ENCODE peak calls at places on chromosomes 16 and 17, in six cellular contexts. V is mesendoderm; Q is effector memory CD4-positive, alpha-beta T cell; P is left lung; W is mammary epithelial cell; E is mucosa of descending colon. M is an unnamed sample. For H3K36me3, the result is how much of the 10 kb centered on the place peaks cover.

GRCh38 chr17:74325743-74326379 is at the start of gene KIF19:
- DNase-seq in V (peak), Q (peak), P (no peak), W (no peak), E (peak), M (no peak)

GRCh38 chr16:30637952-30638351 is 12.8 kb upstream of the PRR14 start:
- DNase-seq in V (peak), Q (no peak), P (no peak), W (peak), E (no peak), M (no peak)

GRCh38 chr17:42517516-42517915 is 18.5 kb upstream of the NAGLU start:
- DNase-seq in V (peak), Q (peak), P (peak), W (peak), E (peak), M (peak)

GRCh38 chr16:8530756-8531155 is 59.6 kb downstream of the TMEM114 start:
- DNase-seq in V (no peak), Q (no peak), P (no peak), W (no peak), E (no peak), M (no peak)

GRCh38 chr17:62648247-62648953 is 20.9 kb downstream of the MRC2 start:
- DNase-seq in V (no peak), Q (no peak), P (no peak), W (no peak), E (no peak), M (peak)

GRCh38 chr17:10149573-10150399 is 48.6 kb downstream of the GAS7 start:
- DNase-seq in V (peak), Q (no peak), P (no peak), W (peak), E (no peak), M (no peak)

GRCh38 chr17:3738562-3739295 is 15.0 kb downstream of the HASPIN start:
- DNase-seq in V (peak), Q (peak), P (peak), W (peak), E (peak), M (no peak)

GRCh38 chr17:55664287-55664686 is 58.4 kb downstream of the TMEM100 start:
- DNase-seq in V (no peak), Q (no peak), P (no peak), W (no peak), E (no peak), M (no peak)

GRCh38 chr17:72123496-72123963 is 2.7 kb downstream of the SOX9 start:
- DNase-seq in V (no peak), Q (no peak), P (no peak), W (peak), E (peak), M (no peak)

GRCh38 chr17:67164298-67164697 is 80.7 kb downstream of the HELZ start:
- DNase-seq in V (no peak), Q (no peak), P (no peak), W (no peak), E (no peak), M (no peak)

GRCh38 chr17:42212382-42212781 is 18.1 kb upstream of the GHDC start:
- DNase-seq in V (no peak), Q (no peak), P (no peak), W (no peak), E (no peak), M (no peak)

GRCh38 chr17:74842599-74843351 is 16.9 kb downstream of the GRIN2C start:
- DNase-seq in V (peak), Q (no peak), P (peak), W (no peak), E (peak), M (peak)

GRCh38 chr17:30336369-30337171 is 2.7 kb upstream of the TMIGD1 start:
- DNase-seq in V (peak), Q (peak), P (no peak), W (peak), E (no peak), M (peak)

GRCh38 chr16:5056347-5056746 is 9.4 kb downstream of the C16orf89 start:
- DNase-seq in V (peak), Q (no peak), P (peak), W (no peak), E (peak), M (peak)

GRCh38 chr16:345686-346231 is 6.8 kb downstream of the AXIN1 start:
- DNase-seq in V (no peak), Q (no peak), P (no peak), W (no peak), E (no peak), M (no peak)

GRCh38 chr17:68783861-68784260 is 171.3 kb downstream of the ABCA8 start:
- DNase-seq in V (no peak), Q (no peak), P (no peak), W (no peak), E (no peak), M (peak)

GRCh38 chr16:22262460-22262859 is 34.7 kb upstream of the POLR3E start:
- DNase-seq in V (no peak), Q (no peak), P (no peak), W (no peak), E (no peak), M (no peak)

GRCh38 chr16:85657267-85657650 is 31.5 kb downstream of the GINS2 start:
- DNase-seq in V (no peak), Q (no peak), P (no peak), W (no peak), E (peak), M (no peak)

GRCh38 chr16:28549301-28549899 is 4.3 kb upstream of the SGF29 start:
- DNase-seq in V (no peak), Q (no peak), P (no peak), W (peak), E (no peak), M (no peak)

GRCh38 chr17:63364387-63364786 is 81.7 kb downstream of the CYB561 start:
- DNase-seq in V (no peak), Q (no peak), P (no peak), W (no peak), E (no peak), M (no peak)

GRCh38 chr16:68190745-68191510 is 45.0 kb downstream of the ESRP2 start:
- DNase-seq in V (no peak), Q (no peak), P (no peak), W (no peak), E (no peak), M (no peak)

GRCh38 chr16:15708997-15709396 is 59.0 kb downstream of the NDE1 start:
- DNase-seq in V (no peak), Q (no peak), P (no peak), W (no peak), E (no peak), M (no peak)

GRCh38 chr16:15704545-15704987 is 54.5 kb downstream of the NDE1 start:
- DNase-seq in V (peak), Q (peak), P (no peak), W (peak), E (peak), M (peak)

GRCh38 chr16:15707332-15707731 is 57.3 kb downstream of the NDE1 start:
- DNase-seq in V (no peak), Q (no peak), P (no peak), W (no peak), E (no peak), M (no peak)

GRCh38 chr16:15705064-15705565 is 55.1 kb downstream of the NDE1 start:
- DNase-seq in V (no peak), Q (no peak), P (no peak), W (no peak), E (no peak), M (no peak)

DNA sequence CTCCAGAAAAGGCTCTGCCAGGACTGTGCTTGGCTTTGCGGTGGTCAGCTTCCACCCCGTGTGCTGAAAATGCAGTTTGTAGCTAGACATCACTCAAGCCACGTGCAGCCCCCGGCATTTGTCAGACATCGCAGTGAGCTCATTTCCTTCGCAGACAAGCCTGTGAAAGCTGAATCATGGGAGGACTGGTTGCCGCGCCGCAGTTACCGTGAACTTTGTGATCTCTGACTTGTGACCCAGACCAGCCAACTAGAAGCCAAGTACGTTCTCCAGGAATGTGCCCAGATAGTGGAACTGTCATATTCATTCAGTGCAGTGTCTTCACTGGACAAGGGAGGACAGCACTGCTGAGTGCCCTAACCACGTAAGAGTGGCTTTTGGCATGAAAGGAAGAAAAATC is 58.1 kb downstream of the NDE1 start:
- DNase-seq in V (no peak), Q (no peak), P (no peak), W (no peak), E (no peak), M (no peak)
- H3K36me3 ChIP-seq in V (under half), Q (under half), P (under half), W (under half), E (under half), M (under half)

GRCh38 chr17:80960037-80960796 is 31.4 kb upstream of the CHMP6 start:
- DNase-seq in V (no peak), Q (no peak), P (no peak), W (no peak), E (no peak), M (no peak)
- H3K36me3 ChIP-seq in V (under half), Q (under half), P (under half), W (under half), E (under half), M (under half)

GRCh38 chr16:48274476-48274875 is 27.1 kb upstream of the ABCC11 start:
- DNase-seq in V (no peak), Q (no peak), P (no peak), W (no peak), E (no peak), M (no peak)

GRCh38 chr16:48276102-48276501 is 28.8 kb upstream of the ABCC11 start:
- DNase-seq in V (peak), Q (no peak), P (no peak), W (no peak), E (no peak), M (no peak)

GRCh38 chr16:48279199-48279598 is 31.9 kb upstream of the ABCC11 start:
- DNase-seq in V (peak), Q (no peak), P (no peak), W (no peak), E (no peak), M (no peak)

GRCh38 chr16:48272837-48273421 is 25.6 kb upstream of the ABCC11 start:
- DNase-seq in V (no peak), Q (no peak), P (no peak), W (peak), E (no peak), M (no peak)

DNA sequence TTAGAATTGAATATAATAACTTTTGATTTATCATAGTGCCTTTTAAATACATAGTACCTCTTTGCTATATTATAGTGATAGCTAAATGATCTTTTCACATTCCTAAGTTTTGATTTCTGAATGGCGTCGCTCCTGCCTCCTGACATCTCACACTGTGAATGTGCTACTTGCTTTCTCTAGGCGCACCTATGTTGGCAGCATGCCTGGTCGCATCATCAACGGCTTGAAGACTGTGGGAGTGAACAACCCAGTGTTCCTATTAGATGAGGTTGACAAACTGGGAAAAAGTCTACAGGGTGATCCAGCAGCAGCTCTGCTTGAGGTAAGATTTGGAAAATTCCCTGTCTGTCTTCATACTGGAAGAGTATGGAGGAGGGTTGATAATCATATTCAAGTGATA is 29.8 kb upstream of the ABCC11 start:
- DNase-seq in V (no peak), Q (no peak), P (no peak), W (peak), E (peak), M (no peak)
- H3K36me3 ChIP-seq in V (under half), Q (under half), P (under half), W (under half), E (under half), M (under half)

GRCh38 chr17:79545251-79546005 is 65.4 kb downstream of the RBFOX3 start:
- DNase-seq in V (no peak), Q (no peak), P (no peak), W (no peak), E (no peak), M (peak)

GRCh38 chr17:79549111-79549915 is 61.5 kb downstream of the RBFOX3 start:
- DNase-seq in V (no peak), Q (no peak), P (no peak), W (no peak), E (peak), M (no peak)

GRCh38 chr17:79546386-79546785 is 64.5 kb downstream of the RBFOX3 start:
- DNase-seq in V (no peak), Q (no peak), P (no peak), W (no peak), E (no peak), M (no peak)

GRCh38 chr17:79547586-79547985 is 63.3 kb downstream of the RBFOX3 start:
- DNase-seq in V (no peak), Q (no peak), P (no peak), W (no peak), E (no peak), M (no peak)

DNA sequence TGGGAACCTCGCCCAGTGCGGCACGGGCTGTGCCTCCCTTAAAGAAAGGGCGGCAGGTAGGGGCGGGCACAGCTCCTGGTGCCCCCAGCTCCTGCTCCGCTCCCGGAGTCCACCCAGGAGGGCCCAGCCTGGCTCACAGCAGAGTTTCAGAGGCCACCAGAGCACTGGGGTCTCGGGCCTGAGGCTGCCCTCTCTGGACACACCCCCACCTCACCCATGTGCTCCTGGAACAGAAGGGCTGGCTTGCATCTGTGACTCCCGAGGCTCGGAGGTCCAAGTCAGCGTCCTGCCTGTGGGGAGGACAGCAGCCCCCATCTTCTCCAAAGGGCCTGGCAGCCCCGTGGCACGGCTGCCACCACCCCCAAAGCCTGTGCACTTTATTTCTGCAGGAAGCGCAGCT is 62.7 kb downstream of the RBFOX3 start:
- DNase-seq in V (no peak), Q (no peak), P (no peak), W (no peak), E (no peak), M (no peak)
- H3K36me3 ChIP-seq in V (under half), Q (under half), P (under half), W (under half), E (under half), M (under half)

GRCh38 chr17:47135235-47135634 is 53.9 kb downstream of the CDC27 start:
- DNase-seq in V (no peak), Q (no peak), P (no peak), W (no peak), E (no peak), M (no peak)

GRCh38 chr17:47131761-47132160 is 57.3 kb downstream of the CDC27 start:
- DNase-seq in V (no peak), Q (no peak), P (no peak), W (no peak), E (no peak), M (no peak)
- H3K36me3 ChIP-seq in V (under half), Q (under half), P (under half), W (under half), E (under half), M (half or more)

DNA sequence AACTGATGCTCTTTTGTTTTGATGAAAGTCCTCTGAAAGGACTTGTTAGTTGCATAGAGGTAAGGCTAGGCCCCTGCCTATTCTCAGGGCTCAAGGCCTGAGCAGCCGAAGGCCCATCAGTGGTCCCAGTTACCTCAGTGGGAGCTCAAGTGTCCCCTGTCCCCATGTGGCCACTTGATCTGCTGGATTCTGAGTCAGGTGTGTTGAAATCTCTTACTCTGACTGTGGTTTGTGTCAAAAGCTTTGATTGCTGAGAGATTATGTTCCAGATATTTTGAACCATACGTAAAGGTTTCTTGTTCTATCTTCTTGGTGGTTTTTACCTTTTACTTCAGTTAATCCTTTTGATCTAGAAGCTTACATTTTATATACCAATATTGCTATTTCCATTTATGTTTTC is 191.7 kb downstream of the LGALS9B start:
- DNase-seq in V (no peak), Q (no peak), P (no peak), W (no peak), E (no peak), M (no peak)
- H3K36me3 ChIP-seq in V (under half), Q (under half), P (under half), W (under half), E (under half), M (under half)

DNA sequence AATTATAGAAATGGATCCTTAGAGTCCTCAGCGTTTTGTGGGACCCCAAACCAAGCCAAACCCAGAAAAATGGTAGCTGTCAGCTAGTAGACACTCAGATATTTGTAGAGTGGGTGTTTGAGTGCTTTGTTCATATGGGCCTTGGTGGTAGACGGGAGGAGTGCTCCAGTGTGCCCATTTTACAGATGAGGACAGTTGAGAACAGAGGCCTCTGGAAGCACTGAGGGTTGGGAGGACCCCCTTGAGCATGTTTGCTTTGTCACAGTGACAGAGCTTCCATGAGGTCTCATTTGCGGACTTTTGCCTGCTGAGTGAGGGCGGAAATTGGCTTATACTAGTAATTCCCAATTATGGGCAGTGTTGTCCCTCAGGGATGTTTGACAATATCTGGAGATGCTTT is 111.7 kb downstream of the ABCC6 start:
- DNase-seq in V (no peak), Q (no peak), P (no peak), W (no peak), E (no peak), M (no peak)
- H3K36me3 ChIP-seq in V (under half), Q (half or more), P (under half), W (under half), E (under half), M (under half)

DNA sequence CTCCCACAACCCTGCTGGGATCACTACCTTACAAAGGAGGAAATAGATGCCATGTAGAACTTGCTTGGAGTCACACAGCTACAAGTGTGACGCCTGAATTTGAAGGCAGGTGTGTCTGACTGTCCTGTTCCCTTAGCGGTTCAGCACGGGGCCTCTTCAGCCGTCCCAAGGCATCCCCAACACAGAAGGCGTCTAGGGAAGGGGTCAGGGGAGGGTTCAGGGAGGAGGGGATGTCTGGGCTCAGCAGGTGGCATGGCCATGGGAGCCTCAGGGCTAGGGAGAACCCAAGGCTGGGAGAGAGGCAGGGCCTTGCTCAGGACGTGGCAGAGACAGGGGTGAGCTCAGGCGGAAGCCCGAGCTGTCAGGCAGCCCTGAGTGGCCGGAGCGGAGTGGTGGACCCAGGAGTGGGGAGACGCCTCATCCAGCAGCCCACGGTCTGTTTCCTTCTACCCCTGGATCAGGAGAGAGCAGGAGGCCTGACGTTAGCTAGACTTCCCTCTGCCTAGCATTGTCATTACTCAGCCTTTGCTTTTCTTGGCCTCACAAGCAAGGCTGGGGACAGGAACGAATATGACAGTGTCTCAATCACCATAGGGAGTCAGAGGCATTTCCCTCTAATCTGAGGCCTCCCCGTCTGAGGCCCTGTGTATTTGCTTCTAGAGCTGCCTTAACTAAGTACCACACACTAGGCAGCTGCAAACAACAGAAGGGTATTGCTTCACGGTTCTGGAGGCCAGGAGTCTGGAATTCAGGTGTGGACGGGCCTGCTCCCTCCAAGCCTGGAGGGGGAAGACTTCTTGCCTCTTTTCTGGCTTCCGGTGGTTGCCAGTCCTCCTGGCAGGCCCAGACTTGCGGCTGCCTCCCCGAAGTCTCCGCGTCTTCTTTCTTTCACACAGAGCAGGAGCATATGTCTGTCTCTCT is 31.4 kb upstream of the ANKRD40CL start:
- DNase-seq in V (peak), Q (no peak), P (no peak), W (peak), E (no peak), M (no peak)
- H3K36me3 ChIP-seq in V (under half), Q (under half), P (under half), W (under half), E (under half), M (under half)

DNA sequence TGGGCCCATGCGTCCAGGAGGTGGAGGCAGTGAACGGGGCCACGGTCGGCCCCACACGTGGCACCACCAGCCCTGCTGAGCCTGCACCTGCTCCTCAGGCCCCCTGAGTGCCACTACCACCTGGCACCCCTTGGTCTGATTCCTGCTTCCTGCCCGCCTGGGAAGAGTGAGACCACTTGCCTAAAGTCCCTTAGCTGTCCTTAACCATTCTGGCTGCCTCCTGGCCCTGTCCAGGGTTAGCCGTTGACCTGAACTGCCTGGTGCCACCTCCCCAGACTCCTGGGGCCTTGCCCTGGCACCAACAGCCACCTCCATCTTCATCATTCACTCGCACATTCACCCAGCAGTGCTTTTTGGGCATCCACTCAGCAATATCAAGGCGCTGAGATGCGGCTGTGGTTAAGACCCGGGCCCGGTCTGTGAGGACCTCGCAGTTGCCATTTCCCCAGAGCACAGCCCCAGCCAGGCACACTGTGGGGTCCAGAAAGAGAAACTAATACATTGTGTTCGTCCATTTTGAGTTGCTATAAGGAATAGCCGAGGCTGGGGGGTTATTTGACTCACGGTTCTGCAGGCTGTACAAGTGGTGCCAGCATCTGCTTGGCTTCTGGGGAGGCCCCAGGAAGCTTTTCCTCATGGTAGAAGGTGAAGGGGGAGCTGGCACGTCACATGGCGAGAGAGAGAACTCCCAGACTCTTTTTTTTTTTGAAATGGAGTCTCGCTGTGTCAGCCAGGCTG is 318.4 kb downstream of the SEC14L1 start:
- DNase-seq in V (no peak), Q (no peak), P (no peak), W (no peak), E (no peak), M (no peak)
- H3K36me3 ChIP-seq in V (under half), Q (under half), P (under half), W (under half), E (under half), M (under half)

M was measured in SJCRH30.